ENCODE peak calls at places on chromosome 22, in four cellular contexts. D, C, Z and U are unnamed samples.

GRCh38 chr22:46008836-46009596 is 32.1 kb upstream of the WNT7B start:
- DNase-seq in D (no peak), Z (no peak), C (no peak), U (no peak)

GRCh38 chr22:45777046-45777851 is 105.6 kb downstream of the ATXN10 start:
- DNase-seq in D (no peak), Z (no peak), C (peak), U (no peak)

GRCh38 chr22:36113121-36113520 is 47.4 kb downstream of the APOL3 start:
- DNase-seq in Z (no peak), C (no peak), D (no peak), U (no peak)

GRCh38 chr22:35472488-35472887 is 68.1 kb upstream of the RASD2 start:
- DNase-seq in D (no peak), C (no peak), Z (no peak), U (no peak)

GRCh38 chr22:27100789-27101188 is 443.4 kb downstream of the MIAT start:
- DNase-seq in D (no peak), Z (no peak), C (no peak), U (no peak)

GRCh38 chr22:44521326-44521725 is 23.3 kb upstream of the RTL6 start:
- DNase-seq in D (no peak), C (no peak), Z (no peak), U (no peak)

GRCh38 chr22:27296091-27296675 is 505.4 kb downstream of the MN1 start:
- DNase-seq in C (no peak), Z (no peak), D (no peak), U (no peak)

GRCh38 chr22:28015056-28015445 is 96.0 kb upstream of the PITPNB start:
- DNase-seq in D (no peak), Z (no peak), C (no peak), U (no peak)

GRCh38 chr22:22060200-22061084 is 77.9 kb upstream of the TOP3B start:
- DNase-seq in C (peak), Z (peak), D (peak), U (peak)

GRCh38 chr22:30485362-30485988 is 13.7 kb upstream of the SEC14L3 start:
- DNase-seq in C (peak), D (peak), Z (peak), U (peak)

GRCh38 chr22:26139320-26139719 is 29.9 kb upstream of the SEZ6L start:
- DNase-seq in C (no peak), D (no peak), Z (no peak), U (no peak)

GRCh38 chr22:25902402-25902801 is 160.4 kb downstream of the MYO18B start:
- DNase-seq in Z (no peak), D (no peak), C (no peak), U (no peak)

GRCh38 chr22:42655693-42656092 is 6.5 kb upstream of the CYB5R3 start:
- DNase-seq in Z (no peak), D (no peak), C (no peak), U (no peak)
- TF ChIP-seq TCF7L2 in Z (no peak), D (no peak), C (no peak), U (no peak)

DNA sequence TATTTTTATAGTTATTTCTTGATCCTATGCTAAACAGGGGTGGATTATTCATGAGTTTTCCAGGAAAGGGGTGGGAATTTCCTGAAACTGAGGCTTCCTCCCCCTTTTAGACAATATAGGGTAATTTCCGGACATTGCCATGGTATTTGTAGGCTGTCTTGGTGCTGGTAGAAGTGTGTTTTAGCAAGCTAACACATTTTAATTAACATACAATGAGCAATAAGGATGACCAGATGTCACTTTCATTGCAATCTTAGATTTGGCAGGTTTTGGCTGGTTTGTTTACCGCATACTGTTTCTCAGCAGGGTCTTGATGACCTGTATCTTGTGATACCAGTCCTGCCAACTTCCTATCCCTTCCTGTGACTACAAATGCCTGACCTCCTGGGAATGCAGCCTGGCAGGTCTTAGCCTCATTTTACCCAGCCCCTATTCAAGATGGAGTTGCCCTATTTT is 992 bp upstream of the C1QTNF6 start:
- DNase-seq in D (no peak), C (no peak), Z (no peak), U (peak)
- H3K4me3 ChIP-seq in D (no peak), C (no peak), Z (no peak), U (peak)

DNA sequence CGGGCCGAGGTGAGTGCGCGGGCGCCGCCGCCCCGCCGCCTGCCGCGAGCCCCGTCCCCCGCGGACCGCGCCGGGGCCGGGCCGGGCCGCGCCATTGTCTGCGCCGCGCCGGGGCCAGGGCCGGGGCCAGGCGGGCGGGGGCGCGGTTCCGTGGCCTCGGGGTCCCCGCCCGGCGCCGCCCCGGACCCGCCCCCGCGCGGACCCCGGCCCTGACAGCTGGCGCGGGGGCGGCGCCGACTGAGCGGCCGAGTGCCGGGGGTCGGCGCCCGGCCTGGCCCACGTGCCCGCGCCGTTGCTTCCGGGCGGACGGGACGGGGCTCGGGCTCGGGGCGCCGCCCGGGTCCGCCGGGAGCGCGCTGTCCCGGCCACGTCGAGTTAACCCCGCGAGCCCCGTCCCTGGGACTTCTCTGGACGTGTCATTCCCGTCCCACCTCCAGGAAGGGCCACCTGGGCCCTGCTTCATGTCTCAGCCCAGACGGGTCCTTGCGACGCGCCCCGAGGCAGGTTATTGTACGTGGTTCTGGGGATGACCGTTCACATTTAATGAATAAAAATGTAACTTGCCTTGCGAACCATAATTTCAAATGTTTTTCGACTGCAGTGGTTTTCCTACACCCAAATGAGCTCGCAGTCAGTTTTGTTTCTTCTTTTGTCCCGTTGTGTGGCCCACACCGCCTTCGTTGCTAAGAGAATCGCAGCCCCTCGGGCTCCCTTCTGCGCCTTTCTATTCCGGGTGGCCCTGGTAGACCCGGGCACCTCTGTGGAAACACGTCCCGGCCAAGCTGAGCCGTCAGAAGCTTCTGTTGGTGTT is 542 bp downstream of the ZBED4 start:
- DNase-seq in C (no peak), Z (peak), D (no peak), U (no peak)
- TF ChIP-seq TCF7L2 in C (no peak), Z (no peak), D (no peak), U (no peak)

GRCh38 chr22:41479671-41480396 is 10.9 kb downstream of the ACO2 start:
- DNase-seq in Z (no peak), C (no peak), D (no peak), U (no peak)
- H3K4me3 ChIP-seq in Z (no peak), C (no peak), D (no peak), U (no peak)

GRCh38 chr22:23569716-23570115 is 10.4 kb downstream of the IGLL1 start:
- DNase-seq in D (no peak), C (no peak), Z (no peak), U (no peak)
- TF ChIP-seq TCF7L2 in D (no peak), C (no peak), Z (no peak), U (no peak)

GRCh38 chr22:43310798-43311197 is 32.4 kb downstream of the SCUBE1 start:
- DNase-seq in D (no peak), C (no peak), Z (no peak), U (no peak)
- H3K4me3 ChIP-seq in D (no peak), C (no peak), Z (no peak), U (no peak)

GRCh38 chr22:48972979-48973693 is 854.5 kb downstream of the BRD1 start:
- DNase-seq in D (no peak), C (no peak), Z (no peak), U (no peak)
- TF ChIP-seq TCF7L2 in D (no peak), C (no peak), Z (no peak), U (no peak)